ENCODE peak calls at places on chromosomes 16 and 17, in six cellular contexts. One of them, this sample, is unnamed.

GRCh38 chr17:44280383-44280782 is 12.4 kb upstream of the SLC4A1 start:
- DNase-seq in K562: no peak
- DNase-seq in T47D: no peak
- DNase-seq in H1: no peak
- DNase-seq in HepG2: no peak
- DNase-seq in HCT116: no peak
- DNase-seq in this sample: no peak

GRCh38 chr17:40350410-40351184 is 13.9 kb downstream of the GJD3 start:
- DNase-seq in T47D: no peak
- DNase-seq in H1: no peak
- DNase-seq in HepG2: no peak
- DNase-seq in K562: no peak
- DNase-seq in HCT116: no peak
- DNase-seq in this sample: peak

GRCh38 chr16:23952128-23953041 is 116.6 kb downstream of the PRKCB start:
- DNase-seq in HCT116: no peak
- DNase-seq in T47D: peak
- DNase-seq in HepG2: no peak
- DNase-seq in H1: no peak
- DNase-seq in K562: peak
- DNase-seq in this sample: peak

GRCh38 chr17:40909755-40910154 is 24.7 kb upstream of the KRT20 start:
- DNase-seq in T47D: peak
- DNase-seq in HCT116: no peak
- DNase-seq in HepG2: peak
- DNase-seq in K562: no peak
- DNase-seq in H1: no peak
- DNase-seq in this sample: no peak

GRCh38 chr17:64130559-64131001 is 636 bp upstream of the ERN1 start:
- DNase-seq in HCT116: no peak
- DNase-seq in H1: no peak
- DNase-seq in HepG2: no peak
- DNase-seq in T47D: no peak
- DNase-seq in K562: no peak
- DNase-seq in this sample: no peak

GRCh38 chr17:42969006-42969581 is 4.8 kb upstream of the AARSD1 start:
- DNase-seq in K562: peak
- DNase-seq in H1: no peak
- DNase-seq in HCT116: no peak
- DNase-seq in T47D: no peak
- DNase-seq in HepG2: no peak
- DNase-seq in this sample: no peak

GRCh38 chr17:76727745-76728456 is 1.3 kb downstream of the METTL23 start:
- DNase-seq in T47D: no peak
- DNase-seq in HCT116: no peak
- DNase-seq in H1: no peak
- DNase-seq in K562: no peak
- DNase-seq in HepG2: no peak
- DNase-seq in this sample: no peak

GRCh38 chr17:45225051-45225700 is 3.5 kb downstream of the FMNL1 start:
- DNase-seq in T47D: no peak
- DNase-seq in HepG2: no peak
- DNase-seq in H1: no peak
- DNase-seq in K562: no peak
- DNase-seq in HCT116: no peak
- DNase-seq in this sample: no peak

GRCh38 chr17:7405882-7406825 is 1.5 kb upstream of the NLGN2 start:
- DNase-seq in H1: no peak
- DNase-seq in HCT116: no peak
- DNase-seq in T47D: no peak
- DNase-seq in K562: no peak
- DNase-seq in HepG2: no peak
- DNase-seq in this sample: no peak

GRCh38 chr17:43914451-43914850 is 7.1 kb upstream of the MPP2 start:
- DNase-seq in H1: no peak
- DNase-seq in HCT116: no peak
- DNase-seq in K562: no peak
- DNase-seq in HepG2: no peak
- DNase-seq in T47D: no peak
- DNase-seq in this sample: no peak

GRCh38 chr16:26963109-26963508 is 103.6 kb upstream of the C16orf82 start:
- DNase-seq in HCT116: peak
- DNase-seq in T47D: no peak
- DNase-seq in K562: peak
- DNase-seq in H1: peak
- DNase-seq in HepG2: peak
- DNase-seq in this sample: peak

GRCh38 chr17:36870618-36871002 is 66.7 kb upstream of the LHX1 start:
- DNase-seq in HCT116: no peak
- DNase-seq in HepG2: no peak
- DNase-seq in T47D: no peak
- DNase-seq in K562: no peak
- DNase-seq in H1: no peak
- DNase-seq in this sample: no peak

GRCh38 chr17:52027620-52028019 is 130.9 kb downstream of the CA10 start:
- DNase-seq in K562: no peak
- DNase-seq in HCT116: no peak
- DNase-seq in H1: no peak
- DNase-seq in T47D: no peak
- DNase-seq in HepG2: no peak
- DNase-seq in this sample: no peak

GRCh38 chr17:76083536-76083935 is 4.6 kb downstream of the ZACN start:
- DNase-seq in K562: no peak
- DNase-seq in HCT116: no peak
- DNase-seq in T47D: no peak
- DNase-seq in HepG2: no peak
- DNase-seq in H1: no peak
- DNase-seq in this sample: peak

GRCh38 chr16:48617711-48618148 is 7.8 kb upstream of the N4BP1 start:
- DNase-seq in HCT116: no peak
- DNase-seq in T47D: no peak
- DNase-seq in K562: no peak
- DNase-seq in H1: no peak
- DNase-seq in HepG2: no peak
- DNase-seq in this sample: no peak

GRCh38 chr17:27670791-27671590 is 40.0 kb downstream of the LGALS9 start:
- DNase-seq in K562: no peak
- DNase-seq in HepG2: no peak
- DNase-seq in HCT116: no peak
- DNase-seq in T47D: no peak
- DNase-seq in H1: no peak
- DNase-seq in this sample: no peak

GRCh38 chr16:1167276-1168107 is 14.6 kb downstream of the CACNA1H start:
- DNase-seq in HCT116: no peak
- DNase-seq in HepG2: no peak
- DNase-seq in T47D: no peak
- DNase-seq in K562: no peak
- DNase-seq in H1: no peak
- DNase-seq in this sample: no peak

GRCh38 chr16:17397499-17397891 is 73.3 kb downstream of the XYLT1 start:
- DNase-seq in HepG2: peak
- DNase-seq in H1: no peak
- DNase-seq in HCT116: no peak
- DNase-seq in K562: peak
- DNase-seq in T47D: no peak
- DNase-seq in this sample: peak

GRCh38 chr17:35046740-35047283 is 16.7 kb downstream of the RFFL start:
- DNase-seq in HepG2: peak
- DNase-seq in T47D: no peak
- DNase-seq in K562: peak
- DNase-seq in HCT116: no peak
- DNase-seq in H1: no peak
- DNase-seq in this sample: peak

GRCh38 chr17:76909971-76910760 is 42.0 kb downstream of the MGAT5B start:
- DNase-seq in H1: peak
- DNase-seq in T47D: peak
- DNase-seq in HCT116: peak
- DNase-seq in K562: peak
- DNase-seq in HepG2: peak
- DNase-seq in this sample: no peak

GRCh38 chr17:11921296-11921695 is 76.0 kb downstream of the ZNF18 start:
- DNase-seq in HCT116: no peak
- DNase-seq in H1: no peak
- DNase-seq in HepG2: no peak
- DNase-seq in T47D: no peak
- DNase-seq in K562: no peak
- DNase-seq in this sample: no peak
- TF ChIP-seq JUND in HCT116: no peak
- TF ChIP-seq JUND in H1: no peak
- TF ChIP-seq JUND in HepG2: no peak
- TF ChIP-seq JUND in T47D: no peak
- TF ChIP-seq JUND in K562: no peak
- TF ChIP-seq JUND in this sample: no peak

DNA sequence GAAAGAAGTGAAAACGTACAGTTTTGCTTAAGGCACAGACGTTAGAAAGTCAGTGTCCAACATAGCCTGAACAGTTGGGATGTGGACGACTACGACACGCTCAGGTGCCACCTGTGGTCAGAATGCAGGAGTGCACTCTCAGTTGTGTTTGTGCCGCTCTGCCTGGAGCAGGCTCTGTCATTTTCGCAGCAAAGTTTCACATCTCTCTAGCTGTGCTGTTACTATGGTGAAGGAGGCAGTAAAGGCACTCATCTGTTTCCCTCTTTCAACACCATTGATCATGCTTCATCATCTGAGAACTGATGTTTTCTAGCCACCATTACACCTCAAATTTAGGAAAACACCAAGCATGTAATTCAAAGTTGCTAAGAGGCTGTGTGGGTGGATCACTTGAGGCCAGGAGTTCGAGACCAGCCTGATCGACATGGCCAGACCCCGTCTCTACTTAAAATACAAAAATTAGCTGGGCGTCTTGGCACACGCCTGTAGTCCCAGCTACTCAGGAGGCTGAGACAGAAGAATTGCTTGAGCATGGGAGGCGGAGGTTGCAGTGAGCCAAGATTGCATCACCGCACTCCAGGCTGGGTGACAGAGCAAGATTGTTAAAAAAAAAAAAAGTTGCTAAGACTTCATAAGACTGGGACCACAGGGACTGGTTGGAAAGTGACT is 44.9 kb upstream of the DNAJA2 start:
- DNase-seq in K562: peak
- DNase-seq in HCT116: peak
- DNase-seq in HepG2: peak
- DNase-seq in T47D: peak
- DNase-seq in H1: no peak
- DNase-seq in this sample: peak
- TF ChIP-seq JUND in K562: no peak
- TF ChIP-seq JUND in HCT116: no peak
- TF ChIP-seq JUND in HepG2: no peak
- TF ChIP-seq JUND in T47D: no peak
- TF ChIP-seq JUND in H1: no peak
- TF ChIP-seq JUND in this sample: no peak

GRCh38 chr16:12158428-12158827 is 181.9 kb downstream of the SNX29 start:
- DNase-seq in H1: no peak
- DNase-seq in T47D: no peak
- DNase-seq in HepG2: no peak
- DNase-seq in K562: no peak
- DNase-seq in HCT116: no peak
- DNase-seq in this sample: no peak

GRCh38 chr16:12159028-12159427 is 182.5 kb downstream of the SNX29 start:
- DNase-seq in K562: no peak
- DNase-seq in T47D: no peak
- DNase-seq in HepG2: no peak
- DNase-seq in HCT116: no peak
- DNase-seq in H1: no peak
- DNase-seq in this sample: no peak

GRCh38 chr16:12159672-12160071 is 183.1 kb downstream of the SNX29 start:
- DNase-seq in H1: no peak
- DNase-seq in K562: no peak
- DNase-seq in HepG2: no peak
- DNase-seq in T47D: no peak
- DNase-seq in HCT116: no peak
- DNase-seq in this sample: no peak

GRCh38 chr16:12155235-12155634 is 178.7 kb downstream of the SNX29 start:
- DNase-seq in HCT116: no peak
- DNase-seq in HepG2: no peak
- DNase-seq in K562: no peak
- DNase-seq in T47D: no peak
- DNase-seq in H1: no peak
- DNase-seq in this sample: no peak

GRCh38 chr16:12157510-12158093 is 181.1 kb downstream of the SNX29 start:
- DNase-seq in HCT116: no peak
- DNase-seq in HepG2: peak
- DNase-seq in K562: no peak
- DNase-seq in H1: no peak
- DNase-seq in T47D: no peak
- DNase-seq in this sample: no peak
- TF ChIP-seq JUND in HCT116: no peak
- TF ChIP-seq JUND in HepG2: no peak
- TF ChIP-seq JUND in K562: no peak
- TF ChIP-seq JUND in H1: peak
- TF ChIP-seq JUND in T47D: no peak
- TF ChIP-seq JUND in this sample: no peak

GRCh38 chr16:59699786-59700185 is 965.7 kb upstream of the GOT2 start:
- DNase-seq in HCT116: no peak
- DNase-seq in H1: no peak
- DNase-seq in K562: no peak
- DNase-seq in HepG2: no peak
- DNase-seq in T47D: no peak
- DNase-seq in this sample: no peak
- TF ChIP-seq JUND in HCT116: no peak
- TF ChIP-seq JUND in H1: no peak
- TF ChIP-seq JUND in K562: no peak
- TF ChIP-seq JUND in HepG2: no peak
- TF ChIP-seq JUND in T47D: no peak
- TF ChIP-seq JUND in this sample: no peak

GRCh38 chr17:2427215-2427614 is 26.4 kb upstream of the MNT start:
- DNase-seq in H1: no peak
- DNase-seq in HCT116: no peak
- DNase-seq in K562: no peak
- DNase-seq in T47D: no peak
- DNase-seq in HepG2: no peak
- DNase-seq in this sample: no peak
- TF ChIP-seq JUND in H1: no peak
- TF ChIP-seq JUND in HCT116: no peak
- TF ChIP-seq JUND in K562: no peak
- TF ChIP-seq JUND in T47D: no peak
- TF ChIP-seq JUND in HepG2: no peak
- TF ChIP-seq JUND in this sample: no peak

This sample was measured in SK-N-SH.